ENCODE peak calls at places on chromosomes 13 and 19, in ten cellular contexts. One of them, this sample, is unnamed.

GRCh38 chr13:24133396-24133795 is 27.1 kb upstream of the SPATA13 start:
- DNase-seq in bronchial epithelial cell: no peak
- DNase-seq in transverse colon: no peak
- DNase-seq in GM20000: no peak
- DNase-seq in AG09319: no peak
- DNase-seq in epithelial cell of proximal tubule: no peak
- DNase-seq in GM12878: no peak
- DNase-seq in neural crest cell: no peak
- DNase-seq in astrocyte of the spinal cord: no peak
- DNase-seq in AG04450: no peak
- DNase-seq in this sample: no peak

GRCh38 chr13:85334187-85334586 is 465.0 kb downstream of the SLITRK6 start:
- DNase-seq in epithelial cell of proximal tubule: no peak
- DNase-seq in neural crest cell: no peak
- DNase-seq in bronchial epithelial cell: no peak
- DNase-seq in astrocyte of the spinal cord: no peak
- DNase-seq in transverse colon: no peak
- DNase-seq in GM20000: no peak
- DNase-seq in GM12878: no peak
- DNase-seq in AG09319: no peak
- DNase-seq in AG04450: no peak
- DNase-seq in this sample: no peak

GRCh38 chr19:10001899-10002298 is 8.4 kb downstream of the COL5A3 start:
- DNase-seq in bronchial epithelial cell: no peak
- DNase-seq in GM20000: no peak
- DNase-seq in neural crest cell: peak
- DNase-seq in GM12878: no peak
- DNase-seq in epithelial cell of proximal tubule: no peak
- DNase-seq in AG09319: no peak
- DNase-seq in astrocyte of the spinal cord: no peak
- DNase-seq in transverse colon: peak
- DNase-seq in AG04450: no peak
- DNase-seq in this sample: no peak

GRCh38 chr19:46574533-46574932 is 26.6 kb upstream of the CALM3 start:
- DNase-seq in GM20000: no peak
- DNase-seq in astrocyte of the spinal cord: no peak
- DNase-seq in epithelial cell of proximal tubule: no peak
- DNase-seq in bronchial epithelial cell: no peak
- DNase-seq in AG09319: no peak
- DNase-seq in GM12878: no peak
- DNase-seq in transverse colon: no peak
- DNase-seq in neural crest cell: no peak
- DNase-seq in AG04450: no peak
- DNase-seq in this sample: no peak

GRCh38 chr19:6947745-6948144 is 60.4 kb downstream of the ADGRE1 start:
- DNase-seq in epithelial cell of proximal tubule: peak
- DNase-seq in transverse colon: no peak
- DNase-seq in GM20000: peak
- DNase-seq in AG04450: no peak
- DNase-seq in GM12878: peak
- DNase-seq in bronchial epithelial cell: peak
- DNase-seq in astrocyte of the spinal cord: no peak
- DNase-seq in AG09319: peak
- DNase-seq in neural crest cell: no peak
- DNase-seq in this sample: peak

GRCh38 chr19:3404324-3405260 is 38.2 kb downstream of the NFIC start:
- DNase-seq in GM20000: no peak
- DNase-seq in AG04450: peak
- DNase-seq in bronchial epithelial cell: peak
- DNase-seq in neural crest cell: no peak
- DNase-seq in epithelial cell of proximal tubule: no peak
- DNase-seq in GM12878: no peak
- DNase-seq in transverse colon: peak
- DNase-seq in astrocyte of the spinal cord: peak
- DNase-seq in AG09319: peak
- DNase-seq in this sample: no peak

GRCh38 chr19:46481187-46481586 is 9.8 kb upstream of the PNMA8A start:
- DNase-seq in transverse colon: no peak
- DNase-seq in AG04450: no peak
- DNase-seq in neural crest cell: no peak
- DNase-seq in epithelial cell of proximal tubule: no peak
- DNase-seq in bronchial epithelial cell: no peak
- DNase-seq in AG09319: no peak
- DNase-seq in astrocyte of the spinal cord: peak
- DNase-seq in GM12878: no peak
- DNase-seq in GM20000: no peak
- DNase-seq in this sample: no peak

GRCh38 chr13:58926858-58927257 is 1236.9 kb downstream of the DIAPH3 start:
- DNase-seq in bronchial epithelial cell: no peak
- DNase-seq in GM12878: no peak
- DNase-seq in AG09319: no peak
- DNase-seq in GM20000: no peak
- DNase-seq in astrocyte of the spinal cord: no peak
- DNase-seq in epithelial cell of proximal tubule: no peak
- DNase-seq in AG04450: no peak
- DNase-seq in transverse colon: no peak
- DNase-seq in neural crest cell: no peak
- DNase-seq in this sample: no peak

GRCh38 chr19:35995655-35995993 is 636 bp downstream of the SDHAF1 start:
- DNase-seq in transverse colon: peak
- DNase-seq in neural crest cell: no peak
- DNase-seq in AG04450: no peak
- DNase-seq in GM12878: no peak
- DNase-seq in bronchial epithelial cell: no peak
- DNase-seq in GM20000: peak
- DNase-seq in astrocyte of the spinal cord: peak
- DNase-seq in AG09319: no peak
- DNase-seq in epithelial cell of proximal tubule: no peak
- DNase-seq in this sample: peak

GRCh38 chr13:50801087-50801931 is 42.2 kb downstream of the DLEU7 start:
- DNase-seq in epithelial cell of proximal tubule: peak
- DNase-seq in AG09319: peak
- DNase-seq in transverse colon: peak
- DNase-seq in bronchial epithelial cell: peak
- DNase-seq in astrocyte of the spinal cord: peak
- DNase-seq in neural crest cell: peak
- DNase-seq in AG04450: peak
- DNase-seq in GM12878: peak
- DNase-seq in GM20000: peak
- DNase-seq in this sample: peak

GRCh38 chr13:27909378-27909777 is 10.4 kb upstream of the PDX1 start:
- DNase-seq in GM12878: no peak
- DNase-seq in neural crest cell: no peak
- DNase-seq in bronchial epithelial cell: no peak
- DNase-seq in GM20000: no peak
- DNase-seq in astrocyte of the spinal cord: no peak
- DNase-seq in AG09319: no peak
- DNase-seq in transverse colon: no peak
- DNase-seq in AG04450: no peak
- DNase-seq in epithelial cell of proximal tubule: no peak
- DNase-seq in this sample: no peak

GRCh38 chr13:93740334-93740733 is 513.7 kb downstream of the GPC6 start:
- DNase-seq in AG04450: no peak
- DNase-seq in astrocyte of the spinal cord: no peak
- DNase-seq in neural crest cell: no peak
- DNase-seq in transverse colon: no peak
- DNase-seq in bronchial epithelial cell: no peak
- DNase-seq in GM12878: no peak
- DNase-seq in epithelial cell of proximal tubule: no peak
- DNase-seq in GM20000: no peak
- DNase-seq in AG09319: no peak
- DNase-seq in this sample: no peak

GRCh38 chr13:40762849-40763248 is 8.1 kb downstream of the MRPS31 start:
- DNase-seq in GM12878: no peak
- DNase-seq in neural crest cell: no peak
- DNase-seq in AG04450: no peak
- DNase-seq in GM20000: no peak
- DNase-seq in bronchial epithelial cell: no peak
- DNase-seq in transverse colon: no peak
- DNase-seq in AG09319: no peak
- DNase-seq in astrocyte of the spinal cord: no peak
- DNase-seq in epithelial cell of proximal tubule: no peak
- DNase-seq in this sample: no peak

GRCh38 chr19:3061214-3062161 is 807 bp downstream of the TLE5 start:
- DNase-seq in AG09319: no peak
- DNase-seq in GM12878: no peak
- DNase-seq in AG04450: no peak
- DNase-seq in astrocyte of the spinal cord: no peak
- DNase-seq in bronchial epithelial cell: no peak
- DNase-seq in transverse colon: peak
- DNase-seq in neural crest cell: no peak
- DNase-seq in GM20000: peak
- DNase-seq in epithelial cell of proximal tubule: no peak
- DNase-seq in this sample: peak

DNA sequence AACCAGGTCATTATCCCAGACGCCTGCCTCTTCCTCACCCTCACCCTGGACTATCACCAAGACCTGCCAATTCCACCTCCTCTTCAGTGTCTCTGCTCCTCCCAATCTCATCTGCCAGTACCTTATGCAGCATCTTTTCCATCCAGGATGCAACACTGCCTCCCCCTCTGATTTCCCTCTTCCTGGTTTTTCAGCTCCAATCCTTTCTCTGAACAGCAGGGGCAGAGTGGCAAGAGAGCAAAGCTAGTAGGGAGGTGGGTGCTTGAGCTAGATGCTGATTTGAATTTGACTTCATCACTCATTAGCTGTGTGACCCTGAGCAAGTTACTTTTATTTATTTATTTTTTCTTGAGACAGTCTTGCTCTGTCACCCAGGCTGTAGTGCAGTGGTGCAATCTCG is 25.6 kb upstream of the CABP5 start:
- DNase-seq in AG09319: no peak
- DNase-seq in GM20000: no peak
- DNase-seq in epithelial cell of proximal tubule: no peak
- DNase-seq in AG04450: no peak
- DNase-seq in astrocyte of the spinal cord: no peak
- DNase-seq in bronchial epithelial cell: no peak
- DNase-seq in GM12878: no peak
- DNase-seq in transverse colon: no peak
- DNase-seq in neural crest cell: no peak
- DNase-seq in this sample: no peak
- TF ChIP-seq CTCF in AG09319: no peak
- TF ChIP-seq CTCF in GM20000: no peak
- TF ChIP-seq CTCF in epithelial cell of proximal tubule: no peak
- TF ChIP-seq CTCF in AG04450: no peak
- TF ChIP-seq CTCF in astrocyte of the spinal cord: no peak
- TF ChIP-seq CTCF in bronchial epithelial cell: no peak
- TF ChIP-seq CTCF in GM12878: no peak
- TF ChIP-seq CTCF in transverse colon: no peak
- TF ChIP-seq CTCF in neural crest cell: no peak
- TF ChIP-seq CTCF in this sample: no peak

GRCh38 chr13:109345433-109345941 is 440.9 kb downstream of the IRS2 start:
- DNase-seq in epithelial cell of proximal tubule: no peak
- DNase-seq in bronchial epithelial cell: peak
- DNase-seq in AG04450: no peak
- DNase-seq in astrocyte of the spinal cord: peak
- DNase-seq in neural crest cell: no peak
- DNase-seq in GM20000: no peak
- DNase-seq in AG09319: no peak
- DNase-seq in GM12878: no peak
- DNase-seq in transverse colon: no peak
- DNase-seq in this sample: peak

GRCh38 chr13:109344552-109345157 is 441.7 kb downstream of the IRS2 start:
- DNase-seq in bronchial epithelial cell: peak
- DNase-seq in epithelial cell of proximal tubule: no peak
- DNase-seq in GM12878: no peak
- DNase-seq in astrocyte of the spinal cord: peak
- DNase-seq in GM20000: no peak
- DNase-seq in neural crest cell: no peak
- DNase-seq in transverse colon: no peak
- DNase-seq in AG09319: no peak
- DNase-seq in AG04450: no peak
- DNase-seq in this sample: peak

GRCh38 chr13:109348514-109349340 is 437.7 kb downstream of the IRS2 start:
- DNase-seq in astrocyte of the spinal cord: peak
- DNase-seq in GM20000: no peak
- DNase-seq in AG04450: no peak
- DNase-seq in transverse colon: no peak
- DNase-seq in neural crest cell: no peak
- DNase-seq in bronchial epithelial cell: peak
- DNase-seq in epithelial cell of proximal tubule: no peak
- DNase-seq in AG09319: no peak
- DNase-seq in GM12878: no peak
- DNase-seq in this sample: peak

GRCh38 chr13:109351236-109351635 is 435.1 kb downstream of the IRS2 start:
- DNase-seq in GM20000: no peak
- DNase-seq in GM12878: no peak
- DNase-seq in transverse colon: no peak
- DNase-seq in bronchial epithelial cell: no peak
- DNase-seq in astrocyte of the spinal cord: no peak
- DNase-seq in epithelial cell of proximal tubule: no peak
- DNase-seq in neural crest cell: no peak
- DNase-seq in AG09319: no peak
- DNase-seq in AG04450: no peak
- DNase-seq in this sample: no peak

GRCh38 chr13:109346060-109346459 is 440.3 kb downstream of the IRS2 start:
- DNase-seq in astrocyte of the spinal cord: no peak
- DNase-seq in GM12878: no peak
- DNase-seq in neural crest cell: no peak
- DNase-seq in AG04450: no peak
- DNase-seq in bronchial epithelial cell: no peak
- DNase-seq in AG09319: no peak
- DNase-seq in transverse colon: no peak
- DNase-seq in epithelial cell of proximal tubule: no peak
- DNase-seq in GM20000: no peak
- DNase-seq in this sample: no peak
- TF ChIP-seq CTCF in astrocyte of the spinal cord: no peak
- TF ChIP-seq CTCF in GM12878: no peak
- TF ChIP-seq CTCF in neural crest cell: no peak
- TF ChIP-seq CTCF in AG04450: no peak
- TF ChIP-seq CTCF in bronchial epithelial cell: no peak
- TF ChIP-seq CTCF in AG09319: no peak
- TF ChIP-seq CTCF in transverse colon: no peak
- TF ChIP-seq CTCF in epithelial cell of proximal tubule: no peak
- TF ChIP-seq CTCF in GM20000: no peak
- TF ChIP-seq CTCF in this sample: no peak

GRCh38 chr19:1340681-1341469 is 42.8 kb upstream of the NDUFS7 start:
- DNase-seq in neural crest cell: no peak
- DNase-seq in astrocyte of the spinal cord: no peak
- DNase-seq in bronchial epithelial cell: no peak
- DNase-seq in GM20000: no peak
- DNase-seq in AG09319: no peak
- DNase-seq in epithelial cell of proximal tubule: no peak
- DNase-seq in GM12878: no peak
- DNase-seq in AG04450: no peak
- DNase-seq in transverse colon: no peak
- DNase-seq in this sample: no peak

GRCh38 chr19:1343026-1343425 is 40.7 kb upstream of the NDUFS7 start:
- DNase-seq in GM12878: no peak
- DNase-seq in AG04450: no peak
- DNase-seq in epithelial cell of proximal tubule: no peak
- DNase-seq in transverse colon: no peak
- DNase-seq in neural crest cell: no peak
- DNase-seq in astrocyte of the spinal cord: no peak
- DNase-seq in GM20000: no peak
- DNase-seq in AG09319: no peak
- DNase-seq in bronchial epithelial cell: no peak
- DNase-seq in this sample: no peak
- TF ChIP-seq CTCF in GM12878: no peak
- TF ChIP-seq CTCF in AG04450: no peak
- TF ChIP-seq CTCF in epithelial cell of proximal tubule: no peak
- TF ChIP-seq CTCF in transverse colon: no peak
- TF ChIP-seq CTCF in neural crest cell: no peak
- TF ChIP-seq CTCF in astrocyte of the spinal cord: no peak
- TF ChIP-seq CTCF in GM20000: no peak
- TF ChIP-seq CTCF in AG09319: no peak
- TF ChIP-seq CTCF in bronchial epithelial cell: no peak
- TF ChIP-seq CTCF in this sample: no peak

GRCh38 chr13:70960841-70961443 is 852.7 kb upstream of the KLHL1 start:
- DNase-seq in AG09319: no peak
- DNase-seq in AG04450: no peak
- DNase-seq in neural crest cell: peak
- DNase-seq in astrocyte of the spinal cord: peak
- DNase-seq in transverse colon: no peak
- DNase-seq in GM12878: peak
- DNase-seq in bronchial epithelial cell: peak
- DNase-seq in GM20000: peak
- DNase-seq in epithelial cell of proximal tubule: peak
- DNase-seq in this sample: no peak
- TF ChIP-seq CTCF in AG09319: peak
- TF ChIP-seq CTCF in AG04450: peak
- TF ChIP-seq CTCF in neural crest cell: peak
- TF ChIP-seq CTCF in astrocyte of the spinal cord: peak
- TF ChIP-seq CTCF in transverse colon: peak
- TF ChIP-seq CTCF in GM12878: peak
- TF ChIP-seq CTCF in bronchial epithelial cell: peak
- TF ChIP-seq CTCF in GM20000: peak
- TF ChIP-seq CTCF in epithelial cell of proximal tubule: peak
- TF ChIP-seq CTCF in this sample: peak

This sample was measured in RWPE1.